ENCODE peak calls at places on chromosomes 13 and 19, in four cellular contexts. D, O, S and M are unnamed samples.

GRCh38 chr19:47421844-47422395 is 2.6 kb upstream of the MEIS3 start:
- DNase-seq in S (no peak), O (no peak), D (peak), M (no peak)

GRCh38 chr13:98761126-98761978 is 8.9 kb upstream of the SLC15A1 start:
- DNase-seq in D (no peak), O (no peak), S (peak), M (no peak)

GRCh38 chr13:25440081-25440480 is 68.3 kb downstream of the ATP8A2 start:
- DNase-seq in S (no peak), D (no peak), O (no peak), M (no peak)

GRCh38 chr13:101751488-101751887 is 299.0 kb downstream of the ITGBL1 start:
- DNase-seq in S (peak), D (peak), O (no peak), M (peak)

GRCh38 chr13:113116871-113117271 is 5.7 kb upstream of the F10 start:
- DNase-seq in S (no peak), D (no peak), O (no peak), M (no peak)

GRCh38 chr13:99063952-99064351 is 86.1 kb upstream of the DOCK9 start:
- DNase-seq in O (no peak), D (no peak), S (no peak), M (no peak)

GRCh38 chr13:54965881-54966280 is 1937.3 kb downstream of the OLFM4 start:
- DNase-seq in D (no peak), O (no peak), S (no peak), M (no peak)

GRCh38 chr19:50191270-50191669 is 12.2 kb upstream of the MYH14 start:
- DNase-seq in D (no peak), S (no peak), O (no peak), M (no peak)

GRCh38 chr19:56174086-56174485 is 1.7 kb upstream of the GALP start:
- DNase-seq in S (no peak), O (no peak), D (no peak), M (no peak)

GRCh38 chr13:21576424-21576823 is 27.5 kb downstream of the MICU2 start:
- DNase-seq in S (no peak), O (no peak), D (no peak), M (no peak)

GRCh38 chr19:39083983-39084731 is at the start of gene ACP7:
- DNase-seq in D (no peak), S (no peak), O (no peak), M (peak)

GRCh38 chr13:72437458-72437857 is 290.0 kb downstream of the MZT1 start:
- DNase-seq in S (peak), D (no peak), O (no peak), M (peak)

GRCh38 chr19:9622531-9622930 is 1.5 kb upstream of the ZNF561 start:
- DNase-seq in D (no peak), O (no peak), S (peak), M (no peak)

GRCh38 chr13:98997738-98998641 is 20.1 kb upstream of the DOCK9 start:
- DNase-seq in D (no peak), O (no peak), S (no peak), M (peak)

GRCh38 chr13:83515267-83515666 is 367.0 kb downstream of the SLITRK1 start:
- DNase-seq in O (no peak), D (no peak), S (peak), M (peak)

GRCh38 chr13:29816715-29817114 is 33.7 kb downstream of the UBL3 start:
- DNase-seq in O (no peak), D (no peak), S (no peak), M (no peak)

GRCh38 chr13:62510906-62511655 is 1095.4 kb upstream of the PCDH20 start:
- DNase-seq in D (no peak), O (no peak), S (no peak), M (no peak)

GRCh38 chr19:2015611-2015950 is at the start of gene BTBD2:
- DNase-seq in D (peak), O (no peak), S (peak), M (peak)

DNA sequence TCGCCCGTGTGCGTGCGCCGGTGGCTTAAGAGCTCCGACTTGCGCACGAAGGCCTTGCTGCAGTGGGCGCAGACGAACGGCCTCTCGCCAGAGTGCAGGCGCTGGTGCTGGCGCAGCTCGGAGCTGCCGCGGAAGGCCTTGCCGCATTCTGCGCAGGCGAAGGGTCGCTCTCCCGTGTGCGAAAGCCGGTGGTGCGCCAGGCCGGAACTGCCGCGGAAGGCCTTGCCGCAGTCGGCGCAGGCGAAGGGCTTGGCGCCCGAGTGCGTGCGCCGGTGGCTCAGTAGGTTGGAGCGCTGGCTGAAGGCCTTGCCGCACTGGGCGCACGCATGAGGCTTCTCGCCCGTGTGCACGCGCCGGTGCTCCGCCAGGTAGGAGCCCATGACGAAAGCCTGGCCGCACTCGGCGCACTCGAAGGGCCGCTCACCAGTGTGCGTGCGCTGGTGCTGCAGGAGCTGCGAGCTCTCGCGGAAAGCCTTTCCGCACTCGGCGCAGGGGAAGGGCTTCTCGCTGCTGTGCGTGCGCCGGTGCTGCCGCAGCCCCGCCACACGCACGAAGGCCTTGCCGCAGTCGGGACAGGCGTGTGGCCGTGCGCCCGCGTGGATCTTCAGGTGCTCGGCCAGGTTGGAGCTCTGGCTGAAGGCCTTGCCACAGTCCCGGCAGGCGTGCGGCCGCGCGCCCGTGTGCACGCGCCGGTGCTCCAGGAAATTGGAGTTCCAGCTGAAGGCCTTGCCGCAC is 3.1 kb upstream of the A1BG start:
- DNase-seq in S (peak), O (no peak), D (peak), M (no peak)
- H3K4me3 ChIP-seq in S (peak), O (peak), D (no peak), M (no peak)

DNA sequence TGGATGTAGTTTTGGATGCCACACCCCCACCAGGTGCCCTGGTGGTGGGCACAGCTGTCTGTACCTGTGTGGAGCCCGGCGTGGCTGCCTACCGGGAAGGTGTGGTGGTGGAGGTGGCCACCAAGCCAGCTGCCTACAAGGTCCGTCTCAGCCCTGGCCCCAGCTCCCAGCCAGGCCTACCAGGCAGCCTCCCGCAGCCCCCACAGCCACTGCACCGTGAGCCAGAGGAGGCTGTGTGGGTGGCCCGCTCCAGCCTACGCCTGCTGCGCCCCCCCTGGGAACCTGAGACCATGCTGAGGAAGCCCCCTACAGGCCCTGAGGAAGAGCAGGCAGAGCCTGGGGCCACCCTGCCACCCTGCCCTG is 3.5 kb downstream of the CIC start:
- DNase-seq in O (no peak), S (no peak), D (no peak), M (no peak)
- H3K4me3 ChIP-seq in O (no peak), S (no peak), D (no peak), M (no peak)

GRCh38 chr19:34960940-34961679 is 2.9 kb downstream of the ZNF792 start:
- DNase-seq in O (no peak), S (no peak), D (no peak), M (no peak)

GRCh38 chr19:34960103-34960805 is 3.8 kb downstream of the ZNF792 start:
- DNase-seq in D (no peak), S (peak), O (no peak), M (peak)

GRCh38 chr19:34962281-34962944 is 1.6 kb downstream of the ZNF792 start:
- DNase-seq in O (no peak), D (peak), S (peak), M (peak)

GRCh38 chr19:34962945-34963530 is 991 bp downstream of the ZNF792 start:
- DNase-seq in S (peak), D (peak), O (no peak), M (peak)

DNA sequence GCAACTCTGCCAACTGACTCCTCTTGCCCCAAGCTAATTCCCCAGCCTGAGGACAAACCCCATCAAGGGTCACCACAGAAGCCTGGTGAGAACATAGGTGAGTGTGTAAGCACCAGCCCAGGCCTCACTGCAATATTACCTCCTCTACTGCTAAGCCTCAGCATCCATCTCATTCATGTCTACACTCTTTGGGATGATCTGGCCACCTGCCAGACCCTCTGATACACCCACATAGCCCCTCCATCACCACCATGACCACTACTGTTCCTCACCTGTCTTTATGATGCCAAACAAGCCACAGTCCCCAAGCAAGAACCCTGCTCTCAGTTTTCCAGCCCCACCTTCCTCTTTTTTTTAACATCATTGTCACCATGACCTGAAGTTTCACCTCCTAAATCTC is 2.3 kb downstream of the ZNF792 start:
- DNase-seq in S (no peak), O (no peak), D (no peak), M (no peak)
- H3K4me3 ChIP-seq in S (peak), O (peak), D (peak), M (peak)

GRCh38 chr19:4130635-4131438 is 6.9 kb upstream of the MAP2K2 start:
- DNase-seq in O (no peak), D (peak), S (peak), M (peak)
- H3K4me3 ChIP-seq in O (no peak), D (no peak), S (no peak), M (no peak)